ENCODE peak calls at places on chromosomes 2 and 18, in six cellular contexts. C is HCT116, I is GM23248, D is PC-3, V is MM.1S, S is SK-N-SH. R is an unnamed sample.

GRCh38 chr2:153476491-153477095 is 2.0 kb downstream of the RPRM start:
- DNase-seq in C (no peak), I (peak), D (no peak), V (no peak), S (no peak), R (peak)

GRCh38 chr2:180495606-180496005 is 484.8 kb upstream of the UBE2E3 start:
- DNase-seq in C (no peak), I (peak), D (peak), V (no peak), S (no peak), R (no peak)

GRCh38 chr2:98502556-98503335 is 58.1 kb downstream of the INPP4A start:
- DNase-seq in C (no peak), I (peak), D (peak), V (peak), S (no peak), R (no peak)

GRCh38 chr2:154049561-154049960 is 177.8 kb downstream of the GALNT13 start:
- DNase-seq in C (no peak), I (no peak), D (no peak), V (no peak), S (no peak), R (no peak)

GRCh38 chr2:10214179-10214578 is 88.5 kb upstream of the HPCAL1 start:
- DNase-seq in C (no peak), I (no peak), D (no peak), V (no peak), S (no peak), R (no peak)

GRCh38 chr2:56230171-56230570 is 46.4 kb downstream of the CCDC85A start:
- DNase-seq in C (peak), I (peak), D (peak), V (no peak), S (no peak), R (no peak)

GRCh38 chr18:63102941-63103744 is 216.4 kb downstream of the BCL2 start:
- DNase-seq in C (no peak), I (no peak), D (no peak), V (no peak), S (no peak), R (no peak)

GRCh38 chr2:191243154-191243553 is 2.0 kb upstream of the MYO1B start:
- DNase-seq in C (no peak), I (no peak), D (no peak), V (no peak), S (no peak), R (no peak)

GRCh38 chr18:48780151-48781001 is 170.4 kb downstream of the SMAD7 start:
- DNase-seq in C (no peak), I (peak), D (no peak), V (no peak), S (peak), R (no peak)

GRCh38 chr2:122056853-122057252 is 301.4 kb downstream of the TSN start:
- DNase-seq in C (no peak), I (peak), D (peak), V (no peak), S (no peak), R (no peak)

GRCh38 chr2:142165790-142166189 is 35.0 kb upstream of the LRP1B start:
- DNase-seq in C (peak), I (peak), D (peak), V (peak), S (peak), R (peak)

GRCh38 chr2:96847586-96847985 is 3.8 kb upstream of the ANKRD23 start:
- DNase-seq in C (no peak), I (no peak), D (no peak), V (peak), S (no peak), R (no peak)

GRCh38 chr2:12051831-12052230 is 305.4 kb downstream of the LPIN1 start:
- DNase-seq in C (no peak), I (peak), D (peak), V (no peak), S (no peak), R (no peak)

GRCh38 chr2:241730679-241731293 is 3.6 kb upstream of the D2HGDH start:
- DNase-seq in C (no peak), I (no peak), D (no peak), V (no peak), S (no peak), R (no peak)

GRCh38 chr18:25650201-25650941 is 298.4 kb upstream of the ZNF521 start:
- DNase-seq in C (no peak), I (peak), D (no peak), V (no peak), S (no peak), R (peak)

GRCh38 chr18:52826994-52827393 is 487.0 kb downstream of the DCC start:
- DNase-seq in C (no peak), I (no peak), D (no peak), V (no peak), S (no peak), R (no peak)

DNA sequence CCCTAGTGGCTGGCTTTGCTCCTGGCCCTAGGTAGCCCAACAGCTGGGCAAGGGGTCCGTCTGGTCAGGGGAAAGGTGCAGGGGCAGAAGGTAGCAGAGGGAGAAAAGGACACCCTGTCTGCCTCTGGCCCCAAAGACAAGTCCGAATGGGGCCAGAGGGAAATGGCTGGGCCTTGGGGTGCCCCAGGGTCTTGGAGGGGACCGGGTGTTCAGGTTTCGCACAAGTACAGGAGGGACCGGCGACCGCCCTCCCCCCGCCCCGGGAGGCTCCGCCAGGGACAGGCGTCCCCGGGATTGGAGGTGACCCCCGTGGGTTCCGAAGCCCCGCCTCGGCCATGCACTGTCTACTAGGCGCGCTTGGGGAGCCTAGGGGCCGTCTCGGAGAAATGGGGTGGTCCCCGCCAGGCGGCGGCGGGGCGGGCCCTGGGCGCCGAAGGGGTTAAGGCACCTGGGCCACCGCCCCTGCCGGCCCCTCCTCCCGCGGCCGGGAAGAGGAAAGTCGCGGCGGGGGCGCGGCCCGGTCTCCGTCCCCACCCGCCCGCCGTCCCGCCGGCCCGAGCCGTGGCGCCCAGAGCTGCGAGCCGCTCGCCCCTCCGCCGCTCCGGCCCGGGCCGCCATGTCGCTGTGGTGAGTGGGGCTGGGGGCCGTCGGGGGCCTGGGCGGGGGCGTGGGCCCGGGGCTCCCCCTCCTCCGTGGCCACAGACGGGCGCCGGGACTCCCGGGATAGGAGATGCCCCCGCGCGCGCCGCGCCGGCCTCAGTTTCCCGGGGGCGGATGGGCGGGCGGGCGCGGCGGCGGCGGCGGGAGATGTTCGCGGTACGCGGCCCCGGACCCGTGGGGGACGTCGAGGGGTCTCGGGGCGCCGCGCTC is at the start of gene B3GNT7:
- DNase-seq in C (no peak), I (no peak), D (no peak), V (no peak), S (peak), R (peak)
- H3K4me3 ChIP-seq in C (peak), I (no peak), D (peak), V (no peak), S (no peak), R (peak)

GRCh38 chr18:37389684-37390368 is 175.8 kb downstream of the CELF4 start:
- DNase-seq in C (no peak), I (no peak), D (no peak), V (no peak), S (no peak), R (no peak)

GRCh38 chr18:37383789-37384151 is 181.8 kb downstream of the CELF4 start:
- DNase-seq in C (no peak), I (no peak), D (no peak), V (no peak), S (no peak), R (no peak)

GRCh38 chr18:37381554-37381953 is 184.0 kb downstream of the CELF4 start:
- DNase-seq in C (no peak), I (no peak), D (no peak), V (no peak), S (no peak), R (no peak)

GRCh38 chr18:37383036-37383788 is 182.4 kb downstream of the CELF4 start:
- DNase-seq in C (peak), I (peak), D (peak), V (no peak), S (peak), R (no peak)

DNA sequence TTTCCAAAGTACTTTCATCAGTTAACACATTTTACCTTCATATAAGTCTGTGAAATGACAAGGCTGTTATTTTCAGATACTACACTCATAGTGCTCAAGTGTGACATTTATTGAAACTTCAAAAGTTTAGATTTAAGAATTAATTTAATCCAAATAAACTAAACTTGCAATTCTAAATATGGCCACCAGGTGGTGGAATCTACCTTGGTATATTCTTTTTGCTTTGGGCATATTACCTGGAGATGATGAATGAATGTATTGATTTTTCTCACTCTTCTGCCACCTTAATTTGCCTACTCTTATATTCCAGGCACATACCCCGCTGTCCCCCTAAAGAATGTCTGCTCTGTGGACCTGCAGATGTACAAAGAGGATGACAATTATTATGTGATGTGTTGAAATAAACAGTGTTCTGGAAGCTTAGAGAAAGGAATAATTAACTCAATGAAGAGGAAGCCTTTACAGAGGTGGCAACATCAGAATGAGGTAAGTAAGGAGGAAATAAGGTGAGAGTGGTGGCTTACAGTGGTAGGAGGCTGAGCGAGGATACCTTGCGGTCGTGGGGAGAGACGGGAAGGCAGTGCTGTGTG is 179.7 kb downstream of the CELF4 start:
- DNase-seq in C (peak), I (peak), D (peak), V (peak), S (peak), R (peak)
- TF ChIP-seq EZH2phosphoT487 in C (no peak), I (no peak), D (no peak), V (no peak), S (no peak), R (no peak)

DNA sequence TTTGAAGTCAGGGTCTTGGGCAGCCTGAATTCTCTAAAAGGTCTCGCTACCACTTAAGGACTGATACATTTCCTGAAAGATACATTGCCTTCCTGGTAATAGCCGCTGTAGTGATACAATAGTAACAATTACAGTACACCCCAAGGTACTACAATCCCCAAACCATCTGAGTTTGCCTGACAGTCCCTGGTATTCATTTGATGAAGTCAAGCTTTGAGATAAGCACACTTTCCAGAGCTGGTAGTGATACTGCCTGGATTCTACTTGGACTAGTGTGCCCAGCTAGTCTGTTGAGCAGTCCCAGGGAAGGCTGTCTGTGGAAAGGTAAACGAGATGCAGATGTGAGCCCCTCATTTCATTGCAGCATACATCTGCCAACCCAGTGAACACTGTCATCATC is 24.4 kb upstream of the ITGB6 start:
- DNase-seq in C (no peak), I (peak), D (no peak), V (no peak), S (peak), R (no peak)
- H3K9ac ChIP-seq in C (no peak), I (peak), D (peak), V (no peak), S (peak), R (no peak)

GRCh38 chr2:212832211-212833195 is 293.9 kb upstream of the ERBB4 start:
- DNase-seq in C (no peak), I (no peak), D (no peak), V (no peak), S (peak), R (no peak)
- H3K4me3 ChIP-seq in C (no peak), I (no peak), D (no peak), V (no peak), S (no peak), R (no peak)

DNA sequence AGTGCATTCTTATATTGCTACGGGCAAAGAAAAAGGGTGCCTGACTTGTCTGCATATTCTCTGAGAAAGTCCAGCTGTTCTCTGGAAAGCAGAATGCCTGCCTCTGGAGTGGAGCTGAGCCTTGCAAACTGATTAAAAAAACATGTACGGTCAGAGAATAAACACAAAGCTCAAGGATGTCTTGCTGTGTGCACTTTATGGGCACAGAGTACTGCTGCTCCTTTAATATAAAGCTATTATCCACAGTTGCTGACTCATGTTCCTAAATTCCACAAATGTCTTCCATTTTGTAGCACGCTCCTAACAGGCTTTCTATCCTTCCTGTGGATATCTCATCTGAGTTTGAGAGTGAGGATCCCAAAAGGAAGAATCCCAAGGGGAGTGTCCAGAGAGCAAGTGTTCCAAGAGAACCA is 229.0 kb downstream of the MREG start:
- DNase-seq in C (no peak), I (peak), D (no peak), V (no peak), S (peak), R (no peak)
- TF ChIP-seq EZH2phosphoT487 in C (no peak), I (no peak), D (no peak), V (no peak), S (no peak), R (no peak)

GRCh38 chr2:166154685-166155091 is 26.9 kb upstream of the SCN1A start:
- DNase-seq in C (no peak), I (no peak), D (no peak), V (no peak), S (no peak), R (no peak)
- H3K9ac ChIP-seq in C (no peak), I (no peak), D (no peak), V (no peak), S (no peak), R (no peak)

DNA sequence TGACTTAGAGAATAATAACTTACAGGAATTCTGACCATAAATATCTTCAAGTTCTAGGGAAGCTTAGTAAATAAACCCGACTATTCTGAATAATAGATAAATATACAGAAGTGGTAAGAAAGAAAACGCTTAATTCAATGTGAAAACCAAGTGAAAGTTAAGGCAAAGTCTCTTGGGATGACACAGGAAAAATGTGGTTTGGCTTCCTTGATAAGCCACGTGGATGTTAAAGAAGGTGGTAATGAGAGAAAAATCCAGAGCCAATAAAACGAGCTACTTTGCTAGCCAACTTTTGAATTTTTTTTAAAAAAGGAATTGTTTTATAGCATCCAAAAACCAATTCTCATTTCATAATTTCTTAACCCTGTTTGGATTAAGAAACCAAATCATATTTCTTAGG is 166.2 kb upstream of the VRK2 start:
- DNase-seq in C (no peak), I (peak), D (no peak), V (no peak), S (no peak), R (no peak)
- H3K4me3 ChIP-seq in C (no peak), I (no peak), D (no peak), V (no peak), S (no peak), R (no peak)

DNA sequence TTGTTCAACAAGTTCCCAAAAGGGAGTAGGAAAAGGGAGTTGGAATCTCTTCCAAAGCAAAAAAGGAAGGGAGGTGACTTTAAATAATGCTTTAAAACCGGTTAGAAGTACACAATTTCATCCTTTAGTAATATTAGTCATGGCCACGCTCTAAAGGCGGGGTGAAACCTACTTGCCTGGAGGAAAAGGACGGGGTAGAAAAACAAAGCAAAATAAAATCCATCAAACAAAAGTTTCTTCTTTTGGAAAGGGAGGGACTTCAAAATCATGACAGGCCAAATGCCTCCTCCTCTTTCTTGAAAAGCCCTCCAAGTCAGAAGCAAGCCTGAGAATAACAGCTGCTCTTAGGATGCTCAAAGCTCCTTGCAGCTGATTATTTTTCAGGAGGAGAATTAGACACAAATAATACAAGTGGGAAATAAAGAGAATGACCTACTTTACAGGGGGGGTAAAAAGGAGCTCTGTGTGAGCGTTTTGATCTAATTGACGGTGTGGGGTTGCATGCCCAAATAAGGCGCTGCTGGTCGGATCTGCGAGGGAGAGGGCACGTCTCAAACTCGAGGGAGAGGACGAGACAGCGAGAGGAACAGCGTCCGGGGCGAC is 1.8 kb upstream of the NPAS2 start:
- DNase-seq in C (peak), I (peak), D (peak), V (no peak), S (no peak), R (no peak)
- TF ChIP-seq EZH2phosphoT487 in C (no peak), I (no peak), D (no peak), V (no peak), S (no peak), R (peak)

GRCh38 chr18:23259701-23260661 is 124.7 kb downstream of the CABLES1 start:
- DNase-seq in C (no peak), I (peak), D (peak), V (no peak), S (peak), R (peak)

GRCh38 chr18:23263551-23264235 is 128.4 kb downstream of the CABLES1 start:
- DNase-seq in C (no peak), I (no peak), D (no peak), V (no peak), S (no peak), R (no peak)

GRCh38 chr18:23258566-23259265 is 123.4 kb downstream of the CABLES1 start:
- DNase-seq in C (no peak), I (no peak), D (peak), V (no peak), S (no peak), R (no peak)

GRCh38 chr18:23257686-23258565 is 122.6 kb downstream of the CABLES1 start:
- DNase-seq in C (no peak), I (peak), D (peak), V (no peak), S (no peak), R (no peak)

DNA sequence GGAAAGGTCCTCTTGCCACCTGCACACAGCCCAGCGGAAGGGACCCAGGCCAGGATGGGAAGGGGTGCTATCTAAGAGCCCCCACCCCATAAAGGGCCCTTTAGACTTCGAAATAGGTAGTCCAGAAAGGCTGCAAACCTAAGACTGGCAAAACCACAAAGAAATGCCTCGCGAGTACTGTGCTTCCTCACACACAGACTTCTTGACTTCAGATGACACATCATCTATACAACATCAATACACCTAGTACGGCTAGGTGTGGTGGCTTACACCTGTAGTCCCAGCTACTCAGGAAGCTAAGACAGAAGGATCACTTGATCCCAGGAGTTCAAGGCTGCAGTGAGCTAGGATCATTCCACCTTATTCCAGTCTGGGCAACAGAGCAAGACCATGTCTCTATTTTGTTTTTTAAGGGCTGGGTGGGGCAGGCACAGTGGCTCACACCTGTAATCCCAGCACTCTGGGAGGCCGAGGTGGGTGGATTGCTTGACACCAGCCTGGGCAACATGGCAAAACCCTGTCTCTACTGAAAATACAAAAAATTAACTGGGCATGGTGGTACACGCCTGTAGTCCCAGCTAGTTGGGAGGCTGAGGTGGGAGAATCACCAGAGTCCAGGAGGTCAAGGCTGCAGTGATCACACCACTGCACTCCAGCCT is 125.8 kb downstream of the CABLES1 start:
- DNase-seq in C (no peak), I (no peak), D (peak), V (no peak), S (no peak), R (no peak)
- H3K9ac ChIP-seq in C (no peak), I (no peak), D (peak), V (no peak), S (no peak), R (no peak)

GRCh38 chr2:144460981-144461766 is 58.7 kb downstream of the ZEB2 start:
- DNase-seq in C (no peak), I (peak), D (no peak), V (no peak), S (no peak), R (no peak)
- H3K4me3 ChIP-seq in C (no peak), I (no peak), D (no peak), V (no peak), S (no peak), R (no peak)

R was measured in neural progenitor cell.